ENCODE peak calls at places on chromosome 19, in ten cellular contexts. A is cardiac fibroblast, E is fibroblast of the aortic adventitia, S is fibroblast of lung, Y is heart left ventricle, O is cardiac muscle cell, V is IMR-90, L is body of pancreas, X is esophagus squamous epithelium, B is AG10803. W is an unnamed sample.

GRCh38 chr19:10217085-10217484 is 14.0 kb downstream of the S1PR2 start:
- DNase-seq in E (no peak), A (no peak), L (no peak), B (no peak), O (no peak), V (no peak), X (no peak), S (no peak), Y (no peak), W (no peak)

GRCh38 chr19:1251503-1252220 is 3.3 kb downstream of the MIDN start:
- DNase-seq in Y (peak), V (no peak), B (no peak), X (peak), O (no peak), A (no peak), L (peak), E (peak), S (no peak), W (no peak)

GRCh38 chr19:15107056-15108010 is at the start of gene SYDE1:
- DNase-seq in L (peak), A (peak), X (no peak), V (peak), E (peak), O (peak), B (peak), Y (peak), S (peak), W (no peak)

GRCh38 chr19:7456964-7457541 is 31.8 kb downstream of the PEX11G start:
- DNase-seq in S (no peak), A (peak), X (no peak), L (no peak), E (no peak), V (no peak), O (no peak), B (no peak), Y (no peak), W (no peak)

GRCh38 chr19:2774083-2774679 is 8.9 kb downstream of the SGTA start:
- DNase-seq in X (no peak), Y (no peak), B (no peak), O (no peak), L (no peak), V (no peak), E (no peak), A (no peak), S (no peak), W (no peak)

GRCh38 chr19:29785955-29786589 is 25.7 kb upstream of the CCNE1 start:
- DNase-seq in V (no peak), L (no peak), A (no peak), E (no peak), X (no peak), Y (no peak), S (no peak), B (no peak), O (no peak), W (no peak)

GRCh38 chr19:38049105-38049649 is 142.2 kb downstream of the SIPA1L3 start:
- DNase-seq in B (peak), O (peak), Y (no peak), E (no peak), V (no peak), S (no peak), X (no peak), L (no peak), A (peak), W (peak)

GRCh38 chr19:57803265-57803593 is 11.5 kb downstream of the ZNF552 start:
- DNase-seq in S (no peak), B (no peak), L (no peak), V (no peak), A (no peak), X (no peak), Y (no peak), E (no peak), O (no peak), W (no peak)

GRCh38 chr19:53906211-53907192 is 2.6 kb upstream of the CACNG7 start:
- DNase-seq in Y (no peak), O (peak), V (no peak), X (no peak), E (peak), A (peak), S (no peak), B (no peak), L (peak), W (no peak)

GRCh38 chr19:42088471-42089190 is 12.7 kb downstream of the ZNF574 start:
- DNase-seq in B (peak), L (no peak), E (peak), V (peak), S (peak), A (peak), X (no peak), Y (no peak), O (peak), W (no peak)

GRCh38 chr19:41991025-41991424 is 3.0 kb downstream of the ATP1A3 start:
- DNase-seq in L (no peak), Y (peak), O (no peak), E (no peak), X (no peak), A (no peak), B (no peak), V (no peak), S (no peak), W (no peak)

GRCh38 chr19:12544401-12544876 is 6.8 kb downstream of the ZNF564 start:
- DNase-seq in X (no peak), O (peak), Y (no peak), A (peak), E (peak), L (no peak), S (no peak), B (no peak), V (peak), W (no peak)

GRCh38 chr19:30367001-30367400 is 5.2 kb upstream of the ZNF536 start:
- DNase-seq in X (no peak), B (no peak), S (no peak), O (no peak), V (no peak), E (no peak), Y (no peak), A (no peak), L (no peak), W (no peak)

GRCh38 chr19:53158119-53158656 is 665 bp downstream of the ZNF347 start:
- DNase-seq in S (peak), V (peak), X (no peak), A (peak), L (peak), Y (peak), O (peak), E (peak), B (peak), W (no peak)

GRCh38 chr19:40377876-40378385 is 12.1 kb downstream of the HIPK4 start:
- DNase-seq in V (no peak), L (no peak), E (no peak), B (no peak), Y (no peak), A (no peak), X (no peak), O (no peak), S (no peak), W (no peak)

GRCh38 chr19:43711751-43712355 is 4.0 kb upstream of the IRGC start:
- DNase-seq in V (no peak), X (no peak), Y (no peak), B (no peak), O (no peak), L (no peak), A (peak), E (no peak), S (no peak), W (no peak)

GRCh38 chr19:10583021-10583776 is 3.9 kb downstream of the AP1M2 start:
- DNase-seq in X (no peak), E (no peak), B (no peak), A (no peak), Y (no peak), L (no peak), S (no peak), V (no peak), O (no peak), W (no peak)

GRCh38 chr19:29609636-29610035 is 3.6 kb downstream of the POP4 start:
- DNase-seq in O (no peak), B (no peak), A (no peak), L (no peak), Y (no peak), X (no peak), S (no peak), V (no peak), E (no peak), W (no peak)

GRCh38 chr19:10138879-10139795 is 19.4 kb upstream of the EIF3G start:
- DNase-seq in O (no peak), X (no peak), E (no peak), B (no peak), L (no peak), S (no peak), A (no peak), V (no peak), Y (no peak), W (no peak)

GRCh38 chr19:1668339-1669123 is 16.1 kb upstream of the TCF3 start:
- DNase-seq in B (no peak), L (no peak), V (no peak), S (peak), A (no peak), Y (no peak), O (peak), X (no peak), E (peak), W (no peak)

GRCh38 chr19:55447421-55448174 is 4.5 kb upstream of the SHISA7 start:
- DNase-seq in V (peak), S (peak), Y (no peak), E (peak), B (peak), X (no peak), L (peak), A (peak), O (peak), W (no peak)

GRCh38 chr19:28887920-28888618 is 324.9 kb downstream of the UQCRFS1 start:
- DNase-seq in X (no peak), S (no peak), V (no peak), O (no peak), Y (no peak), A (no peak), L (no peak), E (no peak), B (no peak), W (no peak)

GRCh38 chr19:40143612-40144011 is 47.6 kb upstream of the MAP3K10 start:
- DNase-seq in L (no peak), B (peak), A (no peak), X (no peak), Y (peak), V (no peak), S (peak), E (peak), O (no peak), W (peak)

GRCh38 chr19:23823952-23824389 is 65.3 kb upstream of the ZNF681 start:
- DNase-seq in L (no peak), E (no peak), V (no peak), O (peak), S (peak), B (no peak), X (no peak), Y (no peak), A (peak), W (no peak)

GRCh38 chr19:54162884-54163283 is 3.4 kb upstream of the LENG1 start:
- DNase-seq in S (no peak), E (no peak), A (no peak), V (no peak), X (no peak), L (no peak), Y (no peak), O (no peak), B (no peak), W (no peak)

GRCh38 chr19:39416152-39416551 is 3.7 kb downstream of the PLEKHG2 start:
- DNase-seq in S (no peak), Y (no peak), V (no peak), A (no peak), O (no peak), E (no peak), B (no peak), L (no peak), X (no peak), W (no peak)

GRCh38 chr19:20660473-20660872 is 898 bp downstream of the ZNF626 start:
- DNase-seq in B (no peak), L (no peak), O (peak), E (no peak), S (peak), X (no peak), A (no peak), V (no peak), Y (no peak), W (no peak)
- H3K4me3 ChIP-seq in B (peak), L (peak), O (peak), E (peak), S (peak), X (peak), A (peak), V (peak), Y (peak), W (peak)

GRCh38 chr19:36939153-36939552 is 23.0 kb downstream of the ZNF568 start:
- DNase-seq in L (no peak), S (no peak), E (no peak), A (peak), O (peak), V (no peak), X (no peak), B (no peak), Y (no peak), W (no peak)
- TF ChIP-seq CTCF in L (no peak), S (no peak), E (no peak), A (no peak), O (peak), V (no peak), X (no peak), B (no peak), Y (no peak), W (no peak)

DNA sequence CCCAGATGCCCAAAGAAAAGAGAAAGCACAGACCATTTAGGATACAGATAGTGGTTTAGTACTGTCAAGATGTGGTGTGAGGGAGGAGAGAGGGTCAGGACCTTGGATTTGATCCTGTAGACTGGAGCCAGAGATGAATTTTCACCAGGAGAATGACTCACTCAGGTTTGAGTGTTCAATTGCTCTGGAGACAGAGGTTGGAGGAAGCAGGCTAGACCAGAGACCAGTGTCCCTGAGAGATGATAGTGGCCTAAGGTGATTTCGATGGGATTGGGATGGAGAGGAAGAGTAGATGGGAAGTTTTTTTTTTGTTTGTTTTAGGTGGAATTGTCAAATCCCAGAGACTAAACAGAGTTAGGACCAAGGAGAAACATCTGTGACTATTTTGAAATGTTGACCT is 2.3 kb downstream of the CEBPG start:
- DNase-seq in E (peak), X (no peak), O (peak), Y (no peak), L (no peak), A (peak), V (peak), S (no peak), B (peak), W (no peak)
- H3K4me3 ChIP-seq in E (peak), X (no peak), O (no peak), Y (no peak), L (no peak), A (no peak), V (no peak), S (no peak), B (peak), W (no peak)

DNA sequence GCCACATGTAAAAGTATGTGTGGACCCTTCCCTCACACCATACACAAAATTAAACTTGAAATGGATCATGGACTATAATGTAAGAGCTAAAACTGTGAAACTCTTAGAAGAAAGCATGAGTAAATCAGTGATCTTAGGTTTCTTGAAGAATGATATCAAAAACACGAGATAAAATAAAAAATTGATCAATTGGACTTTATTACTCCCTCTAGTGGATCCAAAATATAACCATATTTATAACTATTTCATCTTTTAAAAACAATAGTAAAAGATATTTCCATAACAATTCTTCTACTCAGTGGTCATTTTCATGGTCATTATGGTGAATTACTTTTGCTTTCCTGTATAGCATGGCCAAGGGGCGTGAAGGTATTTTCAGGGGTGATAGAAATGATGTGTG is 174.6 kb upstream of the LSM14A start:
- DNase-seq in E (peak), B (no peak), Y (no peak), S (peak), V (no peak), L (no peak), O (no peak), X (no peak), A (peak), W (no peak)
- TF ChIP-seq CTCF in E (peak), B (peak), Y (peak), S (peak), V (no peak), L (peak), O (peak), X (no peak), A (no peak), W (peak)

GRCh38 chr19:3970313-3970807 is 539 bp downstream of the DAPK3 start:
- DNase-seq in O (no peak), L (no peak), X (no peak), A (no peak), B (no peak), S (no peak), E (no peak), V (no peak), Y (no peak), W (no peak)
- H3K4me3 ChIP-seq in O (peak), L (peak), X (peak), A (peak), B (peak), S (peak), E (peak), V (peak), Y (peak), W (peak)

DNA sequence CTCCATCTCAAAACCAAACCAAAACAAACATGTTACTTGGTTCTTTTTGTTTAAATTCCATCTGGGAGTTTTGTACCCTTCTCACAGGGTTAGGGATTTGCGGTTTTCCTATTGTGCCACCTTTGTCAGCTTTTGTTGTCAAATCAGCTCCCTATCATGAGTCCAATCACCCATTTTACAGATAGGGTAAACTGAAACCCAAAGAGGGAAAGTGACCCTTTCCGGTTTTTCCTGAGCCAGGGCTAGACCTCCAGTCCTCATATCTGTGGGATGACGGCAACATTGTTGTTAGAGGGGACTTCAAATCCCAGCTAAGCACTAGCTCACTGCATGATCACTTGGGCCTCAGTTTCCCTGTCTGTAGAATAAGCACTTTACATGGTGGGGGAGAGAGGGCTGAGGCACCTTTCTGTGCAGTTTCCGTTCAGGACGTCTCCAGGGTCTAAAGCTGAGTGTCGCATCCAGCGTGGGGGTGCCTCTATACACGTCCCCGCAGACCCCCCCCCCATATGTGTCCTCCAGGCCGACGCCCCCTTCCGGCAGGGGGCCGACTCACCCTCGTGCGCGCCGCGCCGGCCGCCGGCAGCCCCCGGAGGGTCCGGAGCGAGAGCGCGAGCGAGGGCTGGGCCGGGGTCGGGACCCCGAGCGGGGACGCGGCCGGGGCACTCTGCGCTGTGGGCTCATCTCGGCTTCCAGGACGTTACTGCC is 3.9 kb downstream of the CCDC194 start:
- DNase-seq in B (no peak), L (no peak), X (no peak), Y (no peak), A (no peak), E (no peak), O (no peak), V (no peak), S (no peak), W (no peak)
- TF ChIP-seq CTCF in B (no peak), L (no peak), X (no peak), Y (no peak), A (no peak), E (no peak), O (peak), V (peak), S (no peak), W (no peak)

GRCh38 chr19:45150731-45151725 is 9.8 kb downstream of the NKPD1 start:
- DNase-seq in L (no peak), B (no peak), X (no peak), O (no peak), V (no peak), E (no peak), S (no peak), A (no peak), Y (no peak), W (no peak)

GRCh38 chr19:45150180-45150579 is 10.6 kb downstream of the NKPD1 start:
- DNase-seq in L (no peak), E (no peak), V (no peak), A (no peak), S (no peak), B (no peak), O (no peak), Y (no peak), X (no peak), W (no peak)

GRCh38 chr19:45153339-45154063 is 7.3 kb downstream of the NKPD1 start:
- DNase-seq in V (peak), O (peak), B (peak), A (peak), S (peak), E (peak), L (peak), Y (peak), X (no peak), W (no peak)

GRCh38 chr19:45152504-45153338 is 8.1 kb downstream of the NKPD1 start:
- DNase-seq in O (peak), B (peak), V (peak), S (peak), X (no peak), L (peak), E (peak), Y (peak), A (peak), W (no peak)

GRCh38 chr19:45151821-45152503 is 8.8 kb downstream of the NKPD1 start:
- DNase-seq in E (no peak), B (no peak), V (no peak), A (no peak), O (no peak), Y (no peak), S (no peak), L (no peak), X (no peak), W (no peak)
- H3K4me3 ChIP-seq in E (no peak), B (no peak), V (peak), A (peak), O (no peak), Y (peak), S (no peak), L (no peak), X (peak), W (no peak)

GRCh38 chr19:20367811-20368294 is 197.7 kb downstream of the ZNF737 start:
- DNase-seq in E (no peak), O (no peak), B (no peak), V (no peak), L (peak), Y (no peak), X (no peak), A (no peak), S (no peak), W (no peak)
- TF ChIP-seq CTCF in E (no peak), O (no peak), B (no peak), V (no peak), L (peak), Y (no peak), X (peak), A (no peak), S (no peak), W (no peak)

DNA sequence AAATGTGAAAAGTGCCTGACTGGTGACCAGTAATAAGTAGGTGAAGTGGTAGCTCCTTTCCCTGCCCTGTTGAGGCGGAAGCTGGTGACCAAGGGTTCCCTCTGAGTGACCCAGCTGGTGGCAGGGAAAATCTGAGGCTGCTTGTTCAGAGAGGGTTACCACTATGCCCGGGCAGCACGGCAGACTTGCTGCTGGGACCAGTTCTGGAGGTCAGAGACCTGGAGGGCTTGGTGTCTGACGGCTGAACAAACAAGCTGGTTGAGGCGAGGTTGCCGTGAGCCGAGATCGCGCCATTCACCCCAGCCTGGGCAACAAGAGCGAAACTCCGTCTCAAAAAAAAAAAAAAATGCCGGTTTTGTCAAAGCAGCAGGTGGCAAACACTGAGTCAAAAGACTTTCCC is 80.1 kb downstream of the ZNF429 start:
- DNase-seq in A (no peak), S (no peak), O (no peak), V (no peak), L (peak), E (no peak), X (no peak), Y (no peak), B (no peak), W (no peak)
- H3K4me3 ChIP-seq in A (no peak), S (no peak), O (no peak), V (no peak), L (no peak), E (no peak), X (no peak), Y (no peak), B (no peak), W (no peak)

GRCh38 chr19:8811315-8812172 is 20.6 kb downstream of the ZNF558 start:
- DNase-seq in S (peak), B (peak), X (no peak), L (no peak), Y (no peak), A (peak), V (peak), E (no peak), O (no peak), W (no peak)
- TF ChIP-seq CTCF in S (no peak), B (no peak), X (no peak), L (no peak), Y (no peak), A (no peak), V (no peak), E (no peak), O (no peak), W (no peak)

W was measured in HFF-Myc.